ENCODE peak calls at places on chromosomes 1 and 21, in seven cellular contexts. P, C, G, W, I, Y and B are unnamed samples.

GRCh38 chr1:204074274-204075115 is 1.6 kb downstream of the SOX13 start:
- DNase-seq in C (peak), G (peak), I (peak), P (peak), Y (no peak), W (peak), B (peak)

GRCh38 chr1:107990606-107991005 is 25.6 kb upstream of the VAV3 start:
- DNase-seq in P (no peak), G (no peak), I (no peak), W (no peak), C (no peak), Y (no peak), B (no peak)

GRCh38 chr1:12480748-12481362 is 137.2 kb downstream of the DHRS3 start:
- DNase-seq in I (no peak), G (no peak), W (no peak), P (no peak), C (no peak), Y (peak), B (no peak)

GRCh38 chr1:71919812-71920509 is 362.4 kb downstream of the NEGR1 start:
- DNase-seq in P (no peak), W (no peak), I (no peak), G (no peak), Y (no peak), C (no peak), B (no peak)

GRCh38 chr1:17009706-17010105 is 2.0 kb downstream of the ATP13A2 start:
- DNase-seq in C (no peak), P (no peak), I (no peak), Y (no peak), W (peak), G (no peak), B (no peak)

GRCh38 chr1:208455821-208456220 is 211.6 kb upstream of the PLXNA2 start:
- DNase-seq in I (no peak), P (no peak), W (no peak), C (no peak), G (no peak), Y (no peak), B (no peak)

GRCh38 chr1:63988941-63989340 is 214.5 kb upstream of the UBE2U start:
- DNase-seq in C (no peak), Y (no peak), P (no peak), W (no peak), G (no peak), I (no peak), B (no peak)

GRCh38 chr1:115505157-115505571 is 136.6 kb upstream of the VANGL1 start:
- DNase-seq in C (no peak), I (no peak), G (no peak), W (no peak), P (no peak), Y (peak), B (no peak)

GRCh38 chr1:245735831-245736530 is 581.2 kb downstream of the KIF26B start:
- DNase-seq in G (no peak), I (no peak), C (no peak), Y (no peak), W (no peak), P (no peak), B (no peak)

GRCh38 chr1:51215169-51215568 is 20.9 kb upstream of the RNF11 start:
- DNase-seq in I (no peak), W (no peak), C (no peak), G (no peak), Y (no peak), P (no peak), B (no peak)

GRCh38 chr1:238252033-238252802 is 361.5 kb upstream of the ZP4 start:
- DNase-seq in G (peak), P (peak), W (no peak), C (no peak), I (peak), Y (no peak), B (peak)

GRCh38 chr1:222224576-222224975 is 323.3 kb downstream of the HHIPL2 start:
- DNase-seq in Y (no peak), I (no peak), W (no peak), C (no peak), P (no peak), G (no peak), B (no peak)

GRCh38 chr1:34696230-34696629 is 58.6 kb upstream of the GJB5 start:
- DNase-seq in I (no peak), C (no peak), P (no peak), W (no peak), Y (no peak), G (no peak), B (no peak)

GRCh38 chr21:33981341-33982101 is 65.9 kb upstream of the ATP5PO start:
- DNase-seq in I (no peak), G (no peak), C (no peak), W (no peak), P (no peak), Y (no peak), B (no peak)

GRCh38 chr1:23810818-23811420 is 10.4 kb upstream of the GALE start:
- DNase-seq in Y (no peak), P (peak), C (no peak), G (no peak), W (no peak), I (peak), B (no peak)

GRCh38 chr1:203353486-203353885 is 2.6 kb upstream of the FMOD start:
- DNase-seq in W (no peak), P (no peak), G (no peak), Y (no peak), C (no peak), I (no peak), B (no peak)

GRCh38 chr21:45993210-45994085 is 11.9 kb downstream of the COL6A1 start:
- DNase-seq in G (peak), I (peak), P (peak), W (peak), C (peak), Y (no peak), B (peak)

GRCh38 chr1:165917166-165917565 is 89.8 kb downstream of the UCK2 start:
- DNase-seq in P (no peak), I (no peak), C (no peak), W (no peak), G (no peak), Y (no peak), B (no peak)

GRCh38 chr21:26707241-26707640 is 134.2 kb upstream of the CYYR1 start:
- DNase-seq in C (no peak), G (no peak), P (no peak), W (no peak), Y (no peak), I (no peak), B (no peak)

GRCh38 chr1:218347713-218348627 is 2.8 kb downstream of the TGFB2 start:
- DNase-seq in Y (no peak), W (no peak), G (no peak), P (peak), C (no peak), I (no peak), B (no peak)

GRCh38 chr1:59560807-59561450 is 253.8 kb upstream of the HOOK1 start:
- DNase-seq in W (no peak), G (no peak), Y (no peak), I (no peak), P (no peak), C (no peak), B (no peak)

GRCh38 chr1:205709059-205709398 is 28.7 kb upstream of the SLC45A3 start:
- DNase-seq in P (no peak), I (no peak), G (no peak), W (no peak), Y (peak), C (no peak), B (no peak)

GRCh38 chr1:187928717-187929116 is 1100.0 kb downstream of the PLA2G4A start:
- DNase-seq in W (no peak), I (no peak), C (no peak), G (no peak), Y (no peak), P (no peak), B (no peak)

GRCh38 chr1:183081402-183082110 is 58.3 kb downstream of the LAMC1 start:
- DNase-seq in Y (no peak), C (no peak), I (no peak), G (no peak), P (no peak), W (no peak), B (no peak)

GRCh38 chr1:242240691-242241090 is 241.8 kb upstream of the MAP1LC3C start:
- DNase-seq in G (no peak), P (no peak), I (no peak), Y (no peak), W (no peak), C (no peak), B (no peak)

GRCh38 chr1:23273450-23274133 is 56.3 kb upstream of the HTR1D start:
- DNase-seq in I (no peak), C (no peak), G (peak), Y (peak), W (no peak), P (no peak), B (no peak)

GRCh38 chr1:185404864-185405568 is 88.0 kb upstream of the IVNS1ABP start:
- DNase-seq in P (no peak), I (no peak), G (no peak), W (no peak), C (no peak), Y (no peak), B (no peak)

GRCh38 chr1:8389962-8390535 is 72.1 kb downstream of the SLC45A1 start:
- DNase-seq in Y (no peak), W (no peak), C (no peak), P (no peak), I (no peak), G (no peak), B (no peak)

GRCh38 chr21:36815284-36815683 is 116.4 kb downstream of the SIM2 start:
- DNase-seq in W (no peak), P (no peak), I (no peak), Y (no peak), C (no peak), G (no peak), B (no peak)

GRCh38 chr1:66445492-66446181 is 88.3 kb upstream of the SGIP1 start:
- DNase-seq in G (peak), P (peak), W (no peak), C (no peak), Y (no peak), I (no peak), B (no peak)

GRCh38 chr1:33657833-33658232 is 185.4 kb downstream of the ZSCAN20 start:
- DNase-seq in Y (no peak), W (no peak), G (no peak), I (no peak), C (no peak), P (no peak), B (no peak)

GRCh38 chr1:234111458-234112142 is 207.1 kb downstream of the SLC35F3 start:
- DNase-seq in W (peak), G (peak), P (peak), I (peak), Y (no peak), C (no peak), B (peak)
- TF ChIP-seq CTCF in W (no peak), G (peak), P (peak), I (peak), Y (no peak), C (no peak), B (peak)

GRCh38 chr1:220012259-220012658 is 34.0 kb downstream of the EPRS1 start:
- DNase-seq in Y (no peak), C (no peak), P (no peak), W (no peak), I (no peak), G (no peak), B (no peak)
- TF ChIP-seq CTCF in Y (peak), C (no peak), P (no peak), W (no peak), I (no peak), G (peak), B (no peak)

DNA sequence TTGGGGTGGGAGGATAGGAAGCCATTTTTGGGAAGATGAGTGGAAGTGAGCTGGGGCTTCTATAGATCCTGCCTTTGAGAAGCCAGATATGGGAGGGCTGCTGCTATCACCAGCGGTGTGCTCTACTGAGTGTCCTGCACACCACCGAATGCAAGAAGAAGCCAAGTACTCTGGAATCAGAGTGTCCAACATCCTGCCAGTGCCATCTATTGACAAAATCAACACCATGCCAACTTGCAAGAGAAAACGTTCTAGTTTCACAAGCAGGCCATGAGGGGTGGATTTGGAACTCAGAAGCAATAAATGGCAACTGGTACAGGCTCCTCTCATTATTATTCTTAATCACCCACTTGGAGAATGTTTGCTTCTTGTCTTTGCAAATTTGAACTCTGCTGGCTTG is 102.9 kb downstream of the PTPRU start:
- DNase-seq in Y (no peak), W (no peak), I (no peak), C (no peak), G (no peak), P (no peak), B (no peak)
- TF ChIP-seq CTCF in Y (no peak), W (no peak), I (no peak), C (no peak), G (no peak), P (no peak), B (no peak)

GRCh38 chr1:69305621-69306020 is 262.1 kb upstream of the LRRC7 start:
- DNase-seq in P (no peak), Y (no peak), I (peak), W (no peak), G (no peak), C (no peak), B (no peak)
- TF ChIP-seq CTCF in P (no peak), Y (peak), I (peak), W (no peak), G (no peak), C (no peak), B (no peak)

GRCh38 chr1:199453731-199454130 is 573.8 kb upstream of the NR5A2 start:
- DNase-seq in Y (no peak), G (no peak), I (no peak), P (no peak), C (no peak), W (no peak), B (no peak)

GRCh38 chr1:199449681-199450080 is 577.8 kb upstream of the NR5A2 start:
- DNase-seq in G (no peak), Y (no peak), P (no peak), I (no peak), W (no peak), C (no peak), B (no peak)

GRCh38 chr1:199449221-199449620 is 578.3 kb upstream of the NR5A2 start:
- DNase-seq in P (no peak), G (no peak), I (no peak), C (no peak), Y (no peak), W (peak), B (no peak)

GRCh38 chr1:199448641-199449040 is 578.9 kb upstream of the NR5A2 start:
- DNase-seq in I (no peak), G (no peak), W (no peak), C (no peak), Y (no peak), P (no peak), B (no peak)

DNA sequence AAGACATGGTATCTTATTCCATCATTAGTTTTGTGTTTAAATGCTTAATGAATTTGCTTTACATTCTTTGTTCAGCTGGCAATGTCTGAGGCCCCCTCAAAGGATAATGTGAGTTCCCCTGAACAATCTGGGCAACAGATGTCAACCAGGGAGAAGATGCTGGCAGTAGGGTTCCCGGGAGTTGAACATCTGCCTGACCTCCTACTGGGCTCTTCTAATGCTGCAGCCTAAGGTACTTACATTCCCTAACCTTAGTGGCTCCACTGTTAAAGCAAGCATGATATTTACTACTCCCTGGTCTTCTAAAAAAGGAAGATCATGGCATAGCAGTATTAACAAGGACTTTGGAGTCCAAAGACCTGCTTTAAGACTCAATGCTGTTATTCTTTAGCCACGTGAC is 574.9 kb upstream of the NR5A2 start:
- DNase-seq in I (no peak), P (no peak), C (no peak), Y (no peak), W (no peak), G (no peak), B (no peak)
- TF ChIP-seq CTCF in I (no peak), P (no peak), C (no peak), Y (no peak), W (no peak), G (no peak), B (no peak)

DNA sequence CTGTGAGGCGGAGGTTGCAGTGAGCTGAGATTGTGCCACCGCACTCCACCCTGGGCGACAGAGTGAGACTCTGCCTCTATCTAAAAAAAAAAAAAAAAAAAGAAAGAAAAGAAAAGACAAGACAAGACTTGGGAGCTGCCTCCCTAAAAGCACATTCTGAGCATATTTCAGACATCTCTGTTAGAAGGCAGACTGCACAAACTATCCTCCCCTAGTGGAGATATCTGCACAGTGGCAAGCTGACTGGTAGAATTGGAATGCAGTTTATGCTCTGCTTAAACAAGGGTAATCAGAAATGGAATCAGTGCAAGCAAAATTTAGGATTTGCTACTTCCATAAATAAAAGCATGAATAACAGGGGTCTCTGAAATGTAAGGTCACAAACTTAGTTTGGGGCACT is 31.8 kb downstream of the GNG4 start:
- DNase-seq in C (no peak), G (no peak), I (no peak), W (no peak), P (no peak), Y (peak), B (no peak)
- TF ChIP-seq CTCF in C (no peak), G (no peak), I (peak), W (no peak), P (no peak), Y (peak), B (no peak)

GRCh38 chr1:53593758-53594380 is 134.7 kb downstream of the DMRTB1 start:
- DNase-seq in C (no peak), G (no peak), P (no peak), I (peak), W (no peak), Y (no peak), B (no peak)
- TF ChIP-seq CTCF in C (no peak), G (no peak), P (no peak), I (peak), W (peak), Y (peak), B (peak)

DNA sequence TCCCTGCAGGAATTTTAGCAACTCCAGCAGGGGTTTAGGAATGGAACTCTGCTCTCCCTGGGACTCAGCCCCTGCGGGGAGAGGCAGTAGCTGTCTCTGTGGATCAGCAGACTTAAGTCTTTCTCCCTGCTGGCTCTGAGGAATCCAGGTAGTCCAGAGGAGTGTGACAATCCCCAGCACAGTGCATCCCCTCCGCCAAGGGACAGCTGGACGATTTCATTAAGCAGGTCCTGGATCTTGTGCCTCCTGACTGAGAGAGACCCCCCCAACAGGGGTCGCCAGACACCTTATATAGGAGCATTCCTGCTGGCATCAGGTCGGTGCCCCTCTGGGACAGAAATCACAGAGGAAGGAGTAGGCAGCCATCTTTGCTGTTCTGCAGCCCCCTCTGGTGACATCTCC is 30.6 kb downstream of the AKT3 start:
- DNase-seq in P (no peak), Y (no peak), I (peak), W (peak), C (no peak), G (no peak), B (no peak)
- TF ChIP-seq CTCF in P (no peak), Y (no peak), I (peak), W (no peak), C (no peak), G (no peak), B (peak)

GRCh38 chr1:114131526-114132220 is 22.0 kb downstream of the SYT6 start:
- DNase-seq in I (no peak), G (no peak), C (no peak), P (no peak), Y (no peak), W (no peak), B (no peak)
- TF ChIP-seq CTCF in I (no peak), G (no peak), C (no peak), P (no peak), Y (no peak), W (no peak), B (no peak)

DNA sequence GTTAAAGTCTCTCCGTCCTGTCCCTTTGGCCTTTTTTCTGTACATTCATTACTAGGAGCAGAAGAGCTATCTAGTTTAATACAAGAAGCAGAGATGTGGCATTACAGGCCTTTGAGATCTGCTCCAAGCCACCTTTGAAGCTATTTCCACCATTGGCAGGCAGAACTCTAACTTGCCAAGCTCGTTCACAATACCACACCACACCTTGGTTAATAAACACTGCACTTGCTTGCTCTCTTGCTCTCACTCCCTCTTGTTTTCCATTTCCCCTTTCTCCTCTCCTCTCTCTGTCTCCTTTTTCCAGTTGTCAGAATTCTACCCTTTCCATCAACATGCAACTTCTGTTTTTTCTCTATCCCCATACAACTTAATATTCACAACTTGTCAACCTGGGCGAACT is 7.0 kb downstream of the SELE start:
- DNase-seq in I (no peak), W (no peak), C (no peak), P (no peak), G (no peak), Y (no peak), B (no peak)
- TF ChIP-seq CTCF in I (no peak), W (no peak), C (no peak), P (no peak), G (no peak), Y (no peak), B (no peak)